ENCODE peak calls at places on chromosomes 4 and X, in eight cellular contexts. M is right lobe of liver, P is H1, Z is ovary, C is HCT116, Y is heart left ventricle, G is breast epithelium, V is spleen. H is an unnamed sample.

GRCh38 chr4:123826896-123827295 is 430.3 kb downstream of the SPRY1 start:
- DNase-seq in M (no peak), P (no peak), Z (no peak), C (no peak), Y (peak; percentile 68), G (no peak), V (no peak), H (no peak)

GRCh38 chr4:147136308-147136707 is 190.6 kb upstream of the TTC29 start:
- DNase-seq in M (no peak), P (no peak), Z (peak; percentile 75), C (no peak), Y (peak; percentile 26), G (no peak), V (no peak), H (no peak)

GRCh38 chr4:16270654-16271328 is 44.5 kb upstream of the TAPT1 start:
- DNase-seq in M (no peak), P (no peak), Z (no peak), C (no peak), Y (no peak), G (no peak), V (no peak), H (no peak)

GRCh38 chrX:72245461-72246089 is 6.7 kb upstream of the ERCC6L start:
- DNase-seq in M (peak; percentile 48), P (no peak), Z (no peak), C (peak; percentile 13), Y (peak; percentile 22), G (no peak), V (no peak), H (peak; percentile 67)

GRCh38 chr4:113979157-113979972 is at the start of gene ARSJ:
- DNase-seq in M (peak; percentile 73), P (peak; percentile 25), Z (peak; percentile 74), C (peak; percentile 32), Y (peak; percentile 51), G (peak; percentile 51), V (peak; percentile 73), H (peak; percentile 45)

GRCh38 chr4:54001558-54002365 is 62.6 kb downstream of the CHIC2 start:
- DNase-seq in M (no peak), P (peak; percentile 5), Z (no peak), C (no peak), Y (no peak), G (no peak), V (no peak), H (no peak)

GRCh38 chrX:137118136-137118535 is 84.3 kb upstream of the GPR101 start:
- DNase-seq in M (no peak), P (no peak), Z (no peak), C (no peak), Y (no peak), G (no peak), V (no peak), H (no peak)

GRCh38 chr4:76836860-76837564 is 60.9 kb downstream of the SOWAHB start:
- DNase-seq in M (no peak), P (no peak), Z (no peak), C (no peak), Y (no peak), G (no peak), V (no peak), H (no peak)

GRCh38 chrX:39895228-39896110 is 202.3 kb downstream of the BCOR start:
- DNase-seq in M (no peak), P (no peak), Z (no peak), C (no peak), Y (no peak), G (no peak), V (no peak), H (no peak)

GRCh38 chr4:174595141-174595929 is 73.0 kb upstream of the HPGD start:
- DNase-seq in M (no peak), P (no peak), Z (no peak), C (no peak), Y (no peak), G (no peak), V (no peak), H (no peak)

GRCh38 chrX:29348288-29348687 is 761.0 kb downstream of the IL1RAPL1 start:
- DNase-seq in M (no peak), P (no peak), Z (no peak), C (no peak), Y (no peak), G (no peak), V (no peak), H (no peak)

GRCh38 chrX:53082773-53083616 is 828 bp downstream of the TSPYL2 start:
- DNase-seq in M (no peak), P (no peak), Z (peak; percentile 50), C (no peak), Y (no peak), G (no peak), V (no peak), H (no peak)

GRCh38 chrX:75623535-75623934 is 100.7 kb upstream of the ZDHHC15 start:
- DNase-seq in M (no peak), P (no peak), Z (no peak), C (no peak), Y (no peak), G (no peak), V (no peak), H (no peak)

GRCh38 chr4:93414041-93414440 is 414.5 kb upstream of the ATOH1 start:
- DNase-seq in M (no peak), P (no peak), Z (no peak), C (no peak), Y (no peak), G (no peak), V (no peak), H (no peak)

GRCh38 chrX:75784689-75785491 is at the start of gene MAGEE2:
- DNase-seq in M (no peak), P (no peak), Z (no peak), C (no peak), Y (no peak), G (no peak), V (peak; percentile 56), H (peak; percentile 40)

DNA sequence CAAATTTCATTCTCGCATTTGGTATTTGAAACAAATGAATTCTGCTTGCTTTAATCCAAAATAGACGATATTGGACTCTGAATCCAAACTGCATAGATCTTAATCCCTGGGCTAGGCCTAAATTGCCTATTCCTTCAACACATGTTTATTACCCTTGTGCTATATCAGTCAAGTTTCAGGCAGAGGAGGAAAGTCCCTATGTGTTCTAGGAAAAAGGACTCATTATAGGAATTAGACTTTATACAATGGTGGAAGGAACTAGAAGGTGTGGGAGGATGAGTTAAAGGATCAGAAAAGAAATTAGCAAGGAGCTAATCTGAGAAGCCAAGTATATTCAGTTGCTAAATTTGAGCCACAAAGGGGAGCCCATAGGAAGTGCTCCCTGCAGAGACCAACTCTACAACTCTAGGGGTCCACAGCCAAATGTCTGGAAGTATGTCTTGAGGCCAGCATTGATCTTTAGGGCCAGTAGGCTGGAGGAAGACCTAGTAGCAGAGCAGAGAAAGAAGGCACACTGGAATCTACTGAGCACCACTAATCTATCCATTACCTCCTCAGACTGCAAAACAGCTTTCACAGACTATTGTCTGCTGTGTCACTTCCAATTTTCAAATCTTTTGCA is 17.1 kb upstream of the DTHD1 start:
- DNase-seq in M (no peak), P (no peak), Z (no peak), C (no peak), Y (no peak), G (no peak), V (no peak), H (no peak)
- TF ChIP-seq POLR2A in M (no peak), P (no peak), Z (no peak), C (no peak), Y (no peak), G (no peak), V (no peak), H (no peak)

GRCh38 chr4:158043971-158044618 is 128.7 kb downstream of the GASK1B start:
- DNase-seq in M (no peak), P (no peak), Z (no peak), C (no peak), Y (no peak), G (no peak), V (peak; percentile 74), H (no peak)
- H3K27ac ChIP-seq in M (no peak overlapping the region), P (no peak overlapping the region), Z (no peak overlapping the region), C (no peak overlapping the region), Y (no peak overlapping the region), G (no peak overlapping the region), V (no peak overlapping the region), H (no peak overlapping the region)

GRCh38 chr4:478373-478772 is 20.6 kb downstream of the ZNF721 start:
- DNase-seq in M (no peak), P (no peak), Z (no peak), C (no peak), Y (no peak), G (no peak), V (no peak), H (no peak)
- H3K4me1 ChIP-seq in M (no peaks in the 10 kb centered on the region), P (no peaks in the 10 kb centered on the region), Z (peaks cover 1% of the 10 kb centered on the region), C (no peaks in the 10 kb centered on the region), Y (peaks cover 3% of the 10 kb centered on the region), G (no peaks in the 10 kb centered on the region), V (peaks cover 20% of the 10 kb centered on the region), H (no peaks in the 10 kb centered on the region)

GRCh38 chrX:109732780-109733657 is at the start of gene ACSL4:
- DNase-seq in M (peak; percentile 75), P (peak; percentile 15), Z (peak; percentile 92), C (peak; percentile 42), Y (peak; percentile 92), G (peak; percentile 53), V (peak; percentile 97), H (peak; percentile 88)

GRCh38 chrX:109739625-109740024 is 6.6 kb upstream of the ACSL4 start:
- DNase-seq in M (no peak), P (no peak), Z (no peak), C (no peak), Y (no peak), G (no peak), V (no peak), H (no peak)

GRCh38 chrX:109732319-109732779 is 708 bp downstream of the ACSL4 start:
- DNase-seq in M (no peak), P (no peak), Z (no peak), C (no peak), Y (no peak), G (no peak), V (no peak), H (no peak)

GRCh38 chrX:109735241-109735744 is 2.2 kb upstream of the ACSL4 start:
- DNase-seq in M (no peak), P (no peak), Z (no peak), C (no peak), Y (no peak), G (no peak), V (no peak), H (no peak)

DNA sequence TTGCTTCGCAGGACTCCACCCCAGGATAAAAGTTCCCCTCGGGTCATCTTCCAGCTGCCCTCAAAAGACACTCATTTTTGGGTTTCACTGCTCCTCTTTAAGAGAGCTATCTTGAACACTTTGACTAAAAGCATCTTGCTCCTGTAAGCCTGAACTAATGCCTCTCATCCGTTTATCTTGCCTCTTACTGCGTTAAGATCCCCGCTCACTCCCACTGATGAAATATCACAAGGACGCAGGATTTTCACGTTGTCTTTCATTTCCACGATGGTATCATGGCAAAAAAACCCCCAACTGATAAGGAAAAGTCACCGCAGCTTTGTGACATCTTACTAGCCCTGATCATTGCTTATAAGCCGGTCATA is 583 bp upstream of the ACSL4 start:
- DNase-seq in M (no peak), P (no peak), Z (no peak), C (no peak), Y (no peak), G (no peak), V (no peak), H (no peak)
- TF ChIP-seq POLR2A in M (no peak), P (no peak), Z (no peak), C (no peak), Y (no peak), G (no peak), V (no peak), H (no peak)

DNA sequence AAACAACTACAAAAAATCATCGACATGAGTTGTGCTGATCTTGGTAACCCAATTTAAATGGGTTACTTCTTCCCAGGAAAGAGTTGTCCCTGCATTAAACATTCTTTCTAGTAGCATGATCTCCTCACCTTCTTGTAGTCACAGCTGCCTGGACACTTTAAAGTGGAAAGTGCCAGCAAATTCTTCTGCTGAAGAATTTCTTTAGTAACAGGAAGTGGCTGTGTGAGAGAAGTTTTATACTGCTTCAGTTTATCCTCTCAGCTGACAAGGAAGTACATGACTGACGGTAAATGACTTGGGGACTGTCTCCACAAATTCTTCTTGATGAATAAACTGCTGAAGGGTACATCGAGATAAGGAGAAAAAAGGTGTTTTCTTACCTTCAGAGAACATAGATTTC is 18.2 kb upstream of the TNIP3 start:
- DNase-seq in M (no peak), P (no peak), Z (no peak), C (no peak), Y (no peak), G (no peak), V (no peak), H (no peak)
- H3K27ac ChIP-seq in M (no peak overlapping the region), P (no peak overlapping the region), Z (no peak overlapping the region), C (no peak overlapping the region), Y (no peak overlapping the region), G (peak overlapping the region; percentile 43), V (peak overlapping the region; percentile 80), H (no peak overlapping the region)